ENCODE peak calls at places on chromosomes 3 and 15, in eight cellular contexts. One of them, this sample, is unnamed.
A peak's percentile ranks its signal among the peaks of the same experiment; 100 is the strongest.

GRCh38 chr3:110808630-110809029 is 263.0 kb upstream of the NECTIN3 start:
- DNase-seq in mucosa of descending colon: no peak
- DNase-seq in heart right ventricle: no peak
- DNase-seq in CD4-positive, alpha-beta memory T cell: no peak
- DNase-seq in A673: no peak
- DNase-seq in mammary epithelial cell: no peak
- DNase-seq in CD4-positive, CD25-positive, alpha-beta regulatory T cell: no peak
- DNase-seq in psoas muscle: no peak
- DNase-seq in this sample: no peak

GRCh38 chr3:52399593-52399992 is 45.3 kb downstream of the SEMA3G start:
- DNase-seq in psoas muscle: peak; percentile 26
- DNase-seq in mucosa of descending colon: peak; percentile 46
- DNase-seq in CD4-positive, alpha-beta memory T cell: no peak
- DNase-seq in CD4-positive, CD25-positive, alpha-beta regulatory T cell: no peak
- DNase-seq in mammary epithelial cell: no peak
- DNase-seq in heart right ventricle: no peak
- DNase-seq in A673: no peak
- DNase-seq in this sample: peak; percentile 47

GRCh38 chr3:118628704-118629341 is 405.8 kb downstream of the IGSF11 start:
- DNase-seq in mucosa of descending colon: peak; percentile 45
- DNase-seq in CD4-positive, CD25-positive, alpha-beta regulatory T cell: no peak
- DNase-seq in psoas muscle: peak; percentile 46
- DNase-seq in heart right ventricle: peak; percentile 57
- DNase-seq in A673: peak; percentile 71
- DNase-seq in CD4-positive, alpha-beta memory T cell: no peak
- DNase-seq in mammary epithelial cell: peak; percentile 52
- DNase-seq in this sample: peak; percentile 66

GRCh38 chr3:56207913-56208312 is 260.4 kb downstream of the ERC2 start:
- DNase-seq in psoas muscle: no peak
- DNase-seq in A673: no peak
- DNase-seq in CD4-positive, CD25-positive, alpha-beta regulatory T cell: no peak
- DNase-seq in mammary epithelial cell: no peak
- DNase-seq in CD4-positive, alpha-beta memory T cell: no peak
- DNase-seq in mucosa of descending colon: no peak
- DNase-seq in heart right ventricle: no peak
- DNase-seq in this sample: no peak

GRCh38 chr3:8201886-8202285 is 299.7 kb upstream of the LMCD1 start:
- DNase-seq in mucosa of descending colon: no peak
- DNase-seq in CD4-positive, alpha-beta memory T cell: no peak
- DNase-seq in heart right ventricle: no peak
- DNase-seq in CD4-positive, CD25-positive, alpha-beta regulatory T cell: no peak
- DNase-seq in psoas muscle: no peak
- DNase-seq in A673: peak; percentile 34
- DNase-seq in mammary epithelial cell: no peak
- DNase-seq in this sample: no peak

GRCh38 chr15:93929375-93930094 is 301.8 kb upstream of the MCTP2 start:
- DNase-seq in mucosa of descending colon: no peak
- DNase-seq in CD4-positive, alpha-beta memory T cell: no peak
- DNase-seq in psoas muscle: peak; percentile 67
- DNase-seq in mammary epithelial cell: peak; percentile 69
- DNase-seq in heart right ventricle: peak; percentile 70
- DNase-seq in A673: peak; percentile 23
- DNase-seq in CD4-positive, CD25-positive, alpha-beta regulatory T cell: no peak
- DNase-seq in this sample: no peak

GRCh38 chr15:57751177-57751800 is 44.8 kb downstream of the POLR2M start:
- DNase-seq in CD4-positive, alpha-beta memory T cell: no peak
- DNase-seq in psoas muscle: no peak
- DNase-seq in heart right ventricle: no peak
- DNase-seq in mammary epithelial cell: peak; percentile 34
- DNase-seq in A673: peak; percentile 43
- DNase-seq in CD4-positive, CD25-positive, alpha-beta regulatory T cell: no peak
- DNase-seq in mucosa of descending colon: no peak
- DNase-seq in this sample: no peak

GRCh38 chr3:126946387-126946786 is 36.5 kb upstream of the PLXNA1 start:
- DNase-seq in heart right ventricle: no peak
- DNase-seq in CD4-positive, CD25-positive, alpha-beta regulatory T cell: no peak
- DNase-seq in CD4-positive, alpha-beta memory T cell: no peak
- DNase-seq in mammary epithelial cell: no peak
- DNase-seq in A673: no peak
- DNase-seq in mucosa of descending colon: no peak
- DNase-seq in psoas muscle: no peak
- DNase-seq in this sample: no peak

GRCh38 chr3:196219194-196219969 is 3.0 kb downstream of the SLC51A start:
- DNase-seq in A673: peak; percentile 84
- DNase-seq in CD4-positive, CD25-positive, alpha-beta regulatory T cell: peak; percentile 30
- DNase-seq in mucosa of descending colon: peak; percentile 54
- DNase-seq in CD4-positive, alpha-beta memory T cell: peak; percentile 77
- DNase-seq in mammary epithelial cell: peak; percentile 90
- DNase-seq in psoas muscle: peak; percentile 70
- DNase-seq in heart right ventricle: peak; percentile 63
- DNase-seq in this sample: no peak

GRCh38 chr15:79736435-79737000 is 160.3 kb downstream of the MTHFS start:
- DNase-seq in CD4-positive, alpha-beta memory T cell: no peak
- DNase-seq in mammary epithelial cell: no peak
- DNase-seq in mucosa of descending colon: no peak
- DNase-seq in CD4-positive, CD25-positive, alpha-beta regulatory T cell: no peak
- DNase-seq in psoas muscle: no peak
- DNase-seq in heart right ventricle: no peak
- DNase-seq in A673: no peak
- DNase-seq in this sample: no peak

GRCh38 chr3:8727793-8728517 is 5.6 kb upstream of the CAV3 start:
- DNase-seq in mucosa of descending colon: no peak
- DNase-seq in psoas muscle: no peak
- DNase-seq in CD4-positive, CD25-positive, alpha-beta regulatory T cell: no peak
- DNase-seq in heart right ventricle: no peak
- DNase-seq in A673: no peak
- DNase-seq in mammary epithelial cell: no peak
- DNase-seq in CD4-positive, alpha-beta memory T cell: no peak
- DNase-seq in this sample: no peak

GRCh38 chr15:49282366-49282765 is 112.3 kb downstream of the GALK2 start:
- DNase-seq in CD4-positive, alpha-beta memory T cell: no peak
- DNase-seq in CD4-positive, CD25-positive, alpha-beta regulatory T cell: no peak
- DNase-seq in heart right ventricle: no peak
- DNase-seq in mammary epithelial cell: no peak
- DNase-seq in psoas muscle: no peak
- DNase-seq in A673: no peak
- DNase-seq in mucosa of descending colon: no peak
- DNase-seq in this sample: no peak

GRCh38 chr3:17151598-17152373 is 267.0 kb downstream of the PLCL2 start:
- DNase-seq in heart right ventricle: no peak
- DNase-seq in mucosa of descending colon: peak; percentile 47
- DNase-seq in CD4-positive, CD25-positive, alpha-beta regulatory T cell: no peak
- DNase-seq in CD4-positive, alpha-beta memory T cell: peak; percentile 82
- DNase-seq in A673: no peak
- DNase-seq in psoas muscle: peak; percentile 50
- DNase-seq in mammary epithelial cell: no peak
- DNase-seq in this sample: no peak

GRCh38 chr3:43537206-43537605 is 84.6 kb downstream of the ANO10 start:
- DNase-seq in mucosa of descending colon: no peak
- DNase-seq in CD4-positive, alpha-beta memory T cell: no peak
- DNase-seq in heart right ventricle: no peak
- DNase-seq in mammary epithelial cell: no peak
- DNase-seq in psoas muscle: no peak
- DNase-seq in CD4-positive, CD25-positive, alpha-beta regulatory T cell: no peak
- DNase-seq in A673: no peak
- DNase-seq in this sample: no peak

GRCh38 chr15:27124287-27124830 is 153.4 kb downstream of the GABRG3 start:
- DNase-seq in psoas muscle: no peak
- DNase-seq in A673: no peak
- DNase-seq in mammary epithelial cell: no peak
- DNase-seq in CD4-positive, alpha-beta memory T cell: no peak
- DNase-seq in mucosa of descending colon: no peak
- DNase-seq in CD4-positive, CD25-positive, alpha-beta regulatory T cell: no peak
- DNase-seq in heart right ventricle: no peak
- DNase-seq in this sample: no peak

GRCh38 chr15:68820589-68821189 is at the start of gene ANP32A:
- DNase-seq in CD4-positive, CD25-positive, alpha-beta regulatory T cell: peak; percentile 92
- DNase-seq in A673: peak; percentile 98
- DNase-seq in heart right ventricle: peak; percentile 99
- DNase-seq in mucosa of descending colon: peak; percentile 99
- DNase-seq in CD4-positive, alpha-beta memory T cell: peak; percentile 95
- DNase-seq in mammary epithelial cell: peak; percentile 96
- DNase-seq in psoas muscle: peak; percentile 99
- DNase-seq in this sample: peak; percentile 99

GRCh38 chr15:68623301-68623892 is 44.6 kb downstream of the CORO2B start:
- DNase-seq in heart right ventricle: peak; percentile 25
- DNase-seq in A673: no peak
- DNase-seq in CD4-positive, alpha-beta memory T cell: no peak
- DNase-seq in mucosa of descending colon: peak; percentile 31
- DNase-seq in CD4-positive, CD25-positive, alpha-beta regulatory T cell: no peak
- DNase-seq in mammary epithelial cell: no peak
- DNase-seq in psoas muscle: peak; percentile 72
- DNase-seq in this sample: no peak

DNA sequence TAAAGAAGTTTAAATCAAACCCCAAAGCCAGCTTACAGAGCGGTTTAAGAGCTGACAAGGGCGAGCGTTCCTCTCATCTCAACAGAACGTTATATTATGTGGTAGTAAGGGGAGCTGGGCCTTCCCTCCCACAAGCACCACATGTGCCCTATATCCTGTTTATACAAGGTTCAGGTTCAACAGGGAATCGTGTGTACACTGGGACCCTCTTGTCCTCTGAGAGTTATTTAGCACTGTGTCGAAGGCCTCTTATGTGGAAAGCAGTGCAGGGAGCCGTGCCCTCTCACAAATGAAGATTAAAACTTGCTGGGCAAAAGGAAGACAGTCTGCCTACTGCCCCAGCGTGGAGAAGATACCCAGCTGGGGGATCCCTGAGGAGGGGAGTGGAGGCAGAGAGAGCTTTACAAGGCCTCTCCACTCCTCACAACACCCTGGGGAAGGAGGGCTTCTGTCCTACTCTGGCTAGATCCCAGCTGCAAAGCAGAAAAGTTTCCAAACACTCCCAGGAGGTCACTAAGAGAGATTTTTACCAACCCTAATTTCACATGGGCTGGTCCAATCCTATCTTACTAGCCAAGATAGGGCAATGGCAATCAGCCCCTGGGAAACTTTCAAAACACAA is 2.9 kb downstream of the TLE3 start:
- DNase-seq in heart right ventricle: no peak
- DNase-seq in mammary epithelial cell: no peak
- DNase-seq in CD4-positive, alpha-beta memory T cell: no peak
- DNase-seq in psoas muscle: no peak
- DNase-seq in CD4-positive, CD25-positive, alpha-beta regulatory T cell: no peak
- DNase-seq in mucosa of descending colon: no peak
- DNase-seq in A673: peak; percentile 32
- DNase-seq in this sample: no peak
- H3K4me1 ChIP-seq in heart right ventricle: peaks cover 74% of the 10 kb centered on the region
- H3K4me1 ChIP-seq in mammary epithelial cell: peaks cover 22% of the 10 kb centered on the region
- H3K4me1 ChIP-seq in CD4-positive, alpha-beta memory T cell: peaks cover 64% of the 10 kb centered on the region
- H3K4me1 ChIP-seq in psoas muscle: peaks cover 55% of the 10 kb centered on the region
- H3K4me1 ChIP-seq in CD4-positive, CD25-positive, alpha-beta regulatory T cell: peaks cover 69% of the 10 kb centered on the region
- H3K4me1 ChIP-seq in mucosa of descending colon: peaks cover 55% of the 10 kb centered on the region
- H3K4me1 ChIP-seq in A673: peaks cover 53% of the 10 kb centered on the region
- H3K4me1 ChIP-seq in this sample: peaks cover 42% of the 10 kb centered on the region

GRCh38 chr15:64858136-64858535 is 16.4 kb downstream of the PLEKHO2 start:
- DNase-seq in mammary epithelial cell: no peak
- DNase-seq in psoas muscle: no peak
- DNase-seq in mucosa of descending colon: no peak
- DNase-seq in CD4-positive, alpha-beta memory T cell: peak; percentile 25
- DNase-seq in heart right ventricle: no peak
- DNase-seq in CD4-positive, CD25-positive, alpha-beta regulatory T cell: no peak
- DNase-seq in A673: no peak
- DNase-seq in this sample: no peak
- H3K4me1 ChIP-seq in mammary epithelial cell: peaks cover 38% of the 10 kb centered on the region
- H3K4me1 ChIP-seq in psoas muscle: peaks cover 16% of the 10 kb centered on the region
- H3K4me1 ChIP-seq in mucosa of descending colon: peaks cover 22% of the 10 kb centered on the region
- H3K4me1 ChIP-seq in CD4-positive, alpha-beta memory T cell: peaks cover 48% of the 10 kb centered on the region
- H3K4me1 ChIP-seq in heart right ventricle: peaks cover 83% of the 10 kb centered on the region
- H3K4me1 ChIP-seq in CD4-positive, CD25-positive, alpha-beta regulatory T cell: peaks cover 23% of the 10 kb centered on the region
- H3K4me1 ChIP-seq in A673: peaks cover 7% of the 10 kb centered on the region
- H3K4me1 ChIP-seq in this sample: peaks cover 6% of the 10 kb centered on the region

GRCh38 chr3:188529228-188529627 is 375.3 kb downstream of the LPP start:
- DNase-seq in heart right ventricle: no peak
- DNase-seq in psoas muscle: no peak
- DNase-seq in A673: no peak
- DNase-seq in CD4-positive, alpha-beta memory T cell: no peak
- DNase-seq in mammary epithelial cell: no peak
- DNase-seq in CD4-positive, CD25-positive, alpha-beta regulatory T cell: no peak
- DNase-seq in mucosa of descending colon: no peak
- DNase-seq in this sample: no peak
- H3K4me1 ChIP-seq in heart right ventricle: peaks cover 7% of the 10 kb centered on the region
- H3K4me1 ChIP-seq in psoas muscle: peaks cover 14% of the 10 kb centered on the region
- H3K4me1 ChIP-seq in A673: peaks cover 10% of the 10 kb centered on the region
- H3K4me1 ChIP-seq in CD4-positive, alpha-beta memory T cell: no peaks in the 10 kb centered on the region
- H3K4me1 ChIP-seq in mammary epithelial cell: peaks cover 31% of the 10 kb centered on the region
- H3K4me1 ChIP-seq in CD4-positive, CD25-positive, alpha-beta regulatory T cell: no peaks in the 10 kb centered on the region
- H3K4me1 ChIP-seq in mucosa of descending colon: no peaks in the 10 kb centered on the region
- H3K4me1 ChIP-seq in this sample: peaks cover 68% of the 10 kb centered on the region

GRCh38 chr3:146544013-146544928 is at the start of gene PLSCR1:
- DNase-seq in A673: peak; percentile 96
- DNase-seq in mammary epithelial cell: peak; percentile 98
- DNase-seq in psoas muscle: peak; percentile 93
- DNase-seq in heart right ventricle: peak; percentile 96
- DNase-seq in CD4-positive, CD25-positive, alpha-beta regulatory T cell: peak; percentile 46
- DNase-seq in CD4-positive, alpha-beta memory T cell: peak; percentile 64
- DNase-seq in mucosa of descending colon: peak; percentile 94
- DNase-seq in this sample: peak; percentile 93

GRCh38 chr3:146544929-146545528 is 622 bp upstream of the PLSCR1 start:
- DNase-seq in CD4-positive, CD25-positive, alpha-beta regulatory T cell: no peak
- DNase-seq in mammary epithelial cell: no peak
- DNase-seq in psoas muscle: no peak
- DNase-seq in A673: no peak
- DNase-seq in mucosa of descending colon: no peak
- DNase-seq in heart right ventricle: no peak
- DNase-seq in CD4-positive, alpha-beta memory T cell: no peak
- DNase-seq in this sample: no peak

GRCh38 chr3:146542179-146542578 is 2.2 kb downstream of the PLSCR1 start:
- DNase-seq in mammary epithelial cell: peak; percentile 54
- DNase-seq in psoas muscle: no peak
- DNase-seq in CD4-positive, CD25-positive, alpha-beta regulatory T cell: no peak
- DNase-seq in heart right ventricle: no peak
- DNase-seq in CD4-positive, alpha-beta memory T cell: no peak
- DNase-seq in A673: no peak
- DNase-seq in mucosa of descending colon: no peak
- DNase-seq in this sample: no peak

GRCh38 chr3:146542968-146543367 is 1.4 kb downstream of the PLSCR1 start:
- DNase-seq in CD4-positive, CD25-positive, alpha-beta regulatory T cell: no peak
- DNase-seq in mucosa of descending colon: no peak
- DNase-seq in psoas muscle: no peak
- DNase-seq in heart right ventricle: no peak
- DNase-seq in mammary epithelial cell: no peak
- DNase-seq in A673: no peak
- DNase-seq in CD4-positive, alpha-beta memory T cell: no peak
- DNase-seq in this sample: no peak

DNA sequence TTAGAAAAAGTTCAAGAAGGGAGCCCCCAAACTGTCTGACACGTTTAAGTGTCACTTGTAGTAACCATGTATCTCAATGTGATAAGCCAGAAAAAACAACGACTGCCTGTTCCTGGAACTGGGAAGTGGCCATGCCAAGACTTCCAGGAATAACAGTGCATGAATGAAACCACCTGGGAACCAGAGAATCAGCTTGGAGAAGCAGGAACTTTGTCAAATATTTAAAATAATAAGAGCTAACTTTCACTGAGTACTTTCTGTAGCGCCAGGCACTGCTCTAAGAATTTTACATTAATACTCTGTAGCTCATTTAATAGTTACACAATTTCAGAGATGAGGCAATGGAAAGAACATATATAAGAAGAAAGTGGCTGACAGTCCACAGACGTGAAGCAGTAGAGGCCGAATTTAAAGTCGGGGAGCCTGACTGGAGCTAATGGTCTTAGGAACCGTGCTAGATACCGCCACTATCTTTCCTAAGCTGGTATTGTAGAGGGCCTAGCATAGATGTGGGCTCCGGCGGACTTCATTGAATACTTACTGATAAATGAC is 870 bp downstream of the PLSCR1 start:
- DNase-seq in mucosa of descending colon: no peak
- DNase-seq in CD4-positive, alpha-beta memory T cell: no peak
- DNase-seq in mammary epithelial cell: peak; percentile 34
- DNase-seq in CD4-positive, CD25-positive, alpha-beta regulatory T cell: no peak
- DNase-seq in psoas muscle: no peak
- DNase-seq in heart right ventricle: peak; percentile 60
- DNase-seq in A673: peak; percentile 21
- DNase-seq in this sample: no peak
- H3K4me1 ChIP-seq in mucosa of descending colon: peaks cover 20% of the 10 kb centered on the region
- H3K4me1 ChIP-seq in CD4-positive, alpha-beta memory T cell: peaks cover 42% of the 10 kb centered on the region
- H3K4me1 ChIP-seq in mammary epithelial cell: peaks cover 37% of the 10 kb centered on the region
- H3K4me1 ChIP-seq in CD4-positive, CD25-positive, alpha-beta regulatory T cell: peaks cover 26% of the 10 kb centered on the region
- H3K4me1 ChIP-seq in psoas muscle: peaks cover 5% of the 10 kb centered on the region
- H3K4me1 ChIP-seq in heart right ventricle: peaks cover 47% of the 10 kb centered on the region
- H3K4me1 ChIP-seq in A673: peaks cover 22% of the 10 kb centered on the region
- H3K4me1 ChIP-seq in this sample: peaks cover 23% of the 10 kb centered on the region

This sample was measured in RWPE2.